ENCODE peak calls at places on chromosomes 12 and 14, in five cellular contexts. Y, T, L, I and N are unnamed samples.

GRCh38 chr14:92400579-92401444 is 77.8 kb downstream of the SLC24A4 start:
- DNase-seq in Y (no peak), T (no peak), L (peak), I (no peak), N (no peak)

GRCh38 chr14:102341566-102341965 is 21.1 kb downstream of the CINP start:
- DNase-seq in Y (no peak), T (no peak), L (no peak), I (no peak), N (no peak)

GRCh38 chr12:34352098-34352497 is 329.8 kb downstream of the ALG10 start:
- DNase-seq in Y (no peak), T (no peak), L (no peak), I (no peak), N (no peak)

GRCh38 chr14:50816419-50817047 is 14.4 kb downstream of the NIN start:
- DNase-seq in Y (no peak), T (no peak), L (no peak), I (no peak), N (peak)

GRCh38 chr12:64102339-64102738 is 119.8 kb downstream of the KICS2 start:
- DNase-seq in Y (no peak), T (peak), L (no peak), I (no peak), N (peak)

GRCh38 chr12:122789637-122790036 is 15.3 kb downstream of the CCDC62 start:
- DNase-seq in Y (no peak), T (no peak), L (no peak), I (no peak), N (no peak)

GRCh38 chr12:65836419-65837197 is 12.3 kb downstream of the HMGA2 start:
- DNase-seq in Y (no peak), T (peak), L (no peak), I (no peak), N (peak)

GRCh38 chr12:15168279-15168678 is 52.9 kb downstream of the RERG start:
- DNase-seq in Y (no peak), T (no peak), L (no peak), I (no peak), N (no peak)

GRCh38 chr14:23750357-23750756 is 114.2 kb downstream of the DHRS2 start:
- DNase-seq in Y (no peak), T (no peak), L (no peak), I (no peak), N (no peak)

GRCh38 chr12:49793620-49794019 is 34.6 kb downstream of the NCKAP5L start:
- DNase-seq in Y (no peak), T (no peak), L (no peak), I (no peak), N (no peak)

GRCh38 chr12:38823743-38824142 is 81.6 kb downstream of the CPNE8 start:
- DNase-seq in Y (no peak), T (peak), L (no peak), I (no peak), N (peak)

GRCh38 chr14:38931969-38932652 is 170.9 kb downstream of the SEC23A start:
- DNase-seq in Y (no peak), T (peak), L (no peak), I (no peak), N (no peak)

GRCh38 chr14:75714993-75715392 is 53.9 kb downstream of the TTLL5 start:
- DNase-seq in Y (no peak), T (no peak), L (no peak), I (no peak), N (no peak)

GRCh38 chr12:53115112-53115890 is 12.0 kb downstream of the SOAT2 start:
- DNase-seq in Y (no peak), T (no peak), L (no peak), I (no peak), N (no peak)

GRCh38 chr12:74790958-74791357 is 253.3 kb downstream of the ATXN7L3B start:
- DNase-seq in Y (no peak), T (no peak), L (no peak), I (no peak), N (no peak)

GRCh38 chr12:75585309-75585708 is 73.9 kb upstream of the KRR1 start:
- DNase-seq in Y (no peak), T (peak), L (no peak), I (no peak), N (peak)

GRCh38 chr12:132084681-132085635 is 59.2 kb downstream of the DDX51 start:
- DNase-seq in Y (peak), T (peak), L (peak), I (peak), N (peak)

GRCh38 chr12:77575376-77575775 is 255.3 kb upstream of the NAV3 start:
- DNase-seq in Y (no peak), T (no peak), L (no peak), I (no peak), N (no peak)

GRCh38 chr14:104650057-104650980 is 39.1 kb upstream of the INF2 start:
- DNase-seq in Y (peak), T (peak), L (peak), I (peak), N (peak)

GRCh38 chr12:94710933-94711332 is 60.6 kb upstream of the TMCC3 start:
- DNase-seq in Y (peak), T (peak), L (peak), I (peak), N (peak)

GRCh38 chr12:65655074-65655493 is 169.2 kb upstream of the HMGA2 start:
- DNase-seq in Y (no peak), T (peak), L (no peak), I (no peak), N (peak)

GRCh38 chr12:120094485-120094884 is 22.1 kb downstream of the RAB35 start:
- DNase-seq in Y (no peak), T (no peak), L (no peak), I (no peak), N (no peak)

GRCh38 chr12:110039085-110039807 is 9.1 kb downstream of the C12orf76 start:
- DNase-seq in Y (no peak), T (peak), L (no peak), I (no peak), N (peak)

GRCh38 chr14:44897844-44898151 is 63.9 kb downstream of the KLHL28 start:
- DNase-seq in Y (no peak), T (peak), L (no peak), I (no peak), N (peak)

GRCh38 chr12:89091293-89091841 is 260.9 kb downstream of the DUSP6 start:
- DNase-seq in Y (no peak), T (no peak), L (no peak), I (no peak), N (no peak)

GRCh38 chr12:14260011-14260993 is 105.2 kb upstream of the ATF7IP start:
- DNase-seq in Y (no peak), T (peak), L (peak), I (peak), N (peak)

GRCh38 chr14:95531473-95531872 is 3.4 kb upstream of the GLRX5 start:
- DNase-seq in Y (no peak), T (peak), L (no peak), I (no peak), N (peak)

GRCh38 chr12:51869931-51870330 is 18.0 kb upstream of the ANKRD33 start:
- DNase-seq in Y (no peak), T (no peak), L (no peak), I (no peak), N (no peak)

GRCh38 chr14:105205718-105206208 is 24.7 kb upstream of the NUDT14 start:
- DNase-seq in Y (no peak), T (no peak), L (no peak), I (peak), N (no peak)

GRCh38 chr12:46205293-46205692 is 63.5 kb downstream of the SLC38A1 start:
- DNase-seq in Y (no peak), T (no peak), L (no peak), I (no peak), N (peak)

GRCh38 chr14:100159865-100160533 is 554 bp upstream of the DEGS2 start:
- DNase-seq in Y (no peak), T (peak), L (no peak), I (no peak), N (no peak)

GRCh38 chr14:39232554-39233415 is 930 bp upstream of the MIA2 start:
- DNase-seq in Y (peak), T (no peak), L (no peak), I (no peak), N (peak)

GRCh38 chr14:67738740-67739504 is 37.2 kb downstream of the RDH12 start:
- DNase-seq in Y (no peak), T (peak), L (no peak), I (no peak), N (peak)

GRCh38 chr14:81859071-81859470 is 325.4 kb upstream of the SEL1L start:
- DNase-seq in Y (no peak), T (no peak), L (no peak), I (no peak), N (no peak)